ENCODE peak calls at places on chromosome 3, in four cellular contexts. J is HepG2, Y is GM12878, U is K562. M is an unnamed sample.

GRCh38 chr3:96264701-96265100 is 549.7 kb upstream of the EPHA6 start:
- DNase-seq in J (no peak), U (no peak), Y (no peak), M (no peak)

GRCh38 chr3:13053425-13053824 is 19.8 kb downstream of the IQSEC1 start:
- DNase-seq in U (no peak), Y (no peak), J (no peak), M (no peak)

GRCh38 chr3:102179321-102180290 is 255.2 kb upstream of the ZPLD1 start:
- DNase-seq in Y (peak), J (no peak), U (no peak), M (no peak)

GRCh38 chr3:32577621-32578556 is 7.2 kb upstream of the DYNC1LI1 start:
- DNase-seq in J (no peak), Y (peak), U (no peak), M (no peak)

GRCh38 chr3:149023951-149024350 is 32.6 kb downstream of the GYG1 start:
- DNase-seq in U (no peak), Y (no peak), J (no peak), M (no peak)

GRCh38 chr3:134904333-134904771 is 109.3 kb downstream of the EPHB1 start:
- DNase-seq in Y (peak), U (no peak), J (no peak), M (no peak)

GRCh38 chr3:142802891-142803290 is 79.1 kb downstream of the TRPC1 start:
- DNase-seq in Y (no peak), U (no peak), J (no peak), M (no peak)

GRCh38 chr3:172648736-172649135 is 62.1 kb downstream of the NCEH1 start:
- DNase-seq in U (no peak), Y (no peak), J (no peak), M (no peak)

GRCh38 chr3:127687228-127687737 is 14.5 kb downstream of the ABTB1 start:
- DNase-seq in Y (no peak), J (no peak), U (no peak), M (no peak)

GRCh38 chr3:117885046-117885445 is 1149.6 kb downstream of the IGSF11 start:
- DNase-seq in Y (no peak), J (no peak), U (no peak), M (no peak)

GRCh38 chr3:21942328-21942727 is 191.3 kb upstream of the ZNF385D start:
- DNase-seq in U (no peak), J (no peak), Y (no peak), M (peak)

GRCh38 chr3:150870406-150870805 is 34.8 kb downstream of the MINDY4B start:
- DNase-seq in U (no peak), Y (no peak), J (no peak), M (no peak)

GRCh38 chr3:31065765-31066164 is 171.3 kb upstream of the GADL1 start:
- DNase-seq in J (no peak), Y (no peak), U (no peak), M (no peak)

GRCh38 chr3:23880703-23881339 is 36.0 kb downstream of the NKIRAS1 start:
- DNase-seq in U (no peak), J (no peak), Y (no peak), M (no peak)

GRCh38 chr3:22835041-22835440 is 368.1 kb upstream of the UBE2E2 start:
- DNase-seq in U (no peak), Y (no peak), J (no peak), M (no peak)

GRCh38 chr3:5122741-5123706 is 932 bp downstream of the ARL8B start:
- DNase-seq in U (no peak), Y (no peak), J (peak), M (peak)

GRCh38 chr3:4656059-4656458 is 162.9 kb downstream of the ITPR1 start:
- DNase-seq in J (peak), Y (no peak), U (peak), M (peak)

GRCh38 chr3:30112904-30113484 is 493.4 kb upstream of the TGFBR2 start:
- DNase-seq in U (no peak), Y (no peak), J (peak), M (no peak)

GRCh38 chr3:160575589-160575988 is 10.2 kb upstream of the KPNA4 start:
- DNase-seq in U (no peak), Y (no peak), J (no peak), M (no peak)

GRCh38 chr3:140883428-140883827 is 58.2 kb upstream of the SLC25A36 start:
- DNase-seq in U (no peak), J (no peak), Y (no peak), M (no peak)

GRCh38 chr3:107850681-107851080 is 240.2 kb downstream of the CD47 start:
- DNase-seq in J (peak), U (no peak), Y (no peak), M (no peak)

GRCh38 chr3:187293977-187294376 is 2.4 kb upstream of the MASP1 start:
- DNase-seq in J (no peak), U (no peak), Y (no peak), M (no peak)
- TF ChIP-seq FOXK2 in J (no peak), U (no peak), Y (no peak), M (no peak)

GRCh38 chr3:124992041-124992440 is 57.5 kb upstream of the MUC13 start:
- DNase-seq in Y (no peak), J (peak), U (no peak), M (no peak)
- TF ChIP-seq FOXK2 in Y (no peak), J (no peak), U (no peak), M (no peak)

GRCh38 chr3:45591547-45591912 is 3.0 kb upstream of the LIMD1 start:
- DNase-seq in Y (no peak), J (no peak), U (no peak), M (no peak)

GRCh38 chr3:45592830-45593707 is 1.5 kb upstream of the LIMD1 start:
- DNase-seq in Y (no peak), U (peak), J (peak), M (peak)

GRCh38 chr3:45592405-45592804 is 2.1 kb upstream of the LIMD1 start:
- DNase-seq in J (no peak), U (no peak), Y (no peak), M (no peak)

GRCh38 chr3:45590822-45591546 is 3.6 kb upstream of the LIMD1 start:
- DNase-seq in J (no peak), Y (no peak), U (no peak), M (no peak)

GRCh38 chr3:45590256-45590655 is 4.3 kb upstream of the LIMD1 start:
- DNase-seq in J (no peak), Y (no peak), U (no peak), M (no peak)
- TF ChIP-seq FOXK2 in J (no peak), Y (no peak), U (no peak), M (no peak)

GRCh38 chr3:61901986-61902385 is 340.6 kb downstream of the PTPRG start:
- DNase-seq in Y (no peak), U (no peak), J (no peak), M (no peak)

GRCh38 chr3:61907210-61907609 is 345.8 kb downstream of the PTPRG start:
- DNase-seq in J (no peak), Y (no peak), U (no peak), M (no peak)

GRCh38 chr3:61901481-61901880 is 340.1 kb downstream of the PTPRG start:
- DNase-seq in Y (no peak), U (no peak), J (no peak), M (no peak)

GRCh38 chr3:61903074-61903473 is 341.7 kb downstream of the PTPRG start:
- DNase-seq in J (no peak), U (no peak), Y (no peak), M (no peak)

GRCh38 chr3:61903931-61904657 is 342.7 kb downstream of the PTPRG start:
- DNase-seq in J (no peak), U (no peak), Y (no peak), M (no peak)
- TF ChIP-seq FOXK2 in J (no peak), U (no peak), Y (no peak), M (no peak)

DNA sequence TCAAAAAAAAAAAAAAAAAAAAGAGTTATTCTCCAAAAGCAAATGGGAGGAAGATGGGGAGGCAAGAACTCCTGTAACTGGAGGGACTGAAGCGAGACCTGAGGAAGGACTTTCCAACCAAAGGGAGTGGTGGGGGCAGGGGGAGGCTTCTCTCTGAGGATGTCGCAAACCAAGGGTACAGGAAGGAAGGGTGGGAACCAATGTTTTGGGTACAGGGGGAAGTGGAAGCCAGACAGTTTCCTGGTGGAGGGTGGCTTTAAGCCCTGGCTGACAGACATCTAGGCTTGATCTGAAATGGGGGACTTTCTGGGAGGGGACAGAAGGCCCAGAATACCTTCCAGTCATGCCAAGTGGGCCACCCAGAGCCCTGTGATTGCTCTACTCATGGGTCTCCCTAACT is 27.0 kb downstream of the VIPR1 start:
- DNase-seq in J (no peak), Y (no peak), U (no peak), M (no peak)
- TF ChIP-seq FOXK2 in J (no peak), Y (no peak), U (no peak), M (no peak)

GRCh38 chr3:15206662-15207576 is 873 bp downstream of the CAPN7 start:
- DNase-seq in J (peak), Y (no peak), U (no peak), M (peak)
- TF ChIP-seq FOXK2 in J (no peak), Y (no peak), U (peak), M (no peak)

GRCh38 chr3:123068227-123069020 is 1.6 kb downstream of the PDIA5 start:
- DNase-seq in U (no peak), J (peak), Y (no peak), M (peak)
- TF ChIP-seq FOXK2 in U (no peak), J (no peak), Y (no peak), M (no peak)

GRCh38 chr3:38155825-38156224 is 9.5 kb upstream of the OXSR1 start:
- DNase-seq in Y (no peak), U (no peak), J (no peak), M (no peak)

GRCh38 chr3:38153221-38153620 is 12.1 kb upstream of the OXSR1 start:
- DNase-seq in Y (no peak), J (no peak), U (no peak), M (no peak)

GRCh38 chr3:38154625-38155255 is 10.6 kb upstream of the OXSR1 start:
- DNase-seq in U (no peak), Y (no peak), J (no peak), M (no peak)

GRCh38 chr3:38152660-38153059 is 12.7 kb upstream of the OXSR1 start:
- DNase-seq in Y (no peak), J (no peak), U (no peak), M (no peak)

GRCh38 chr3:38153986-38154608 is 11.2 kb upstream of the OXSR1 start:
- DNase-seq in J (no peak), Y (no peak), U (no peak), M (no peak)
- TF ChIP-seq FOXK2 in J (no peak), Y (no peak), U (no peak), M (no peak)